ENCODE peak calls at places on chromosome 1, in seven cellular contexts. One of them, this sample, is unnamed.

GRCh38 chr1:100461222-100461621 is 76.7 kb upstream of the GPR88 start:
- DNase-seq in SK-N-SH: no peak
- DNase-seq in HCT116: no peak
- DNase-seq in K562: no peak
- DNase-seq in HepG2: no peak
- DNase-seq in GM12878: no peak
- DNase-seq in H1: no peak
- DNase-seq in this sample: no peak

GRCh38 chr1:35029756-35030155 is 2.0 kb downstream of the ZMYM6 start:
- DNase-seq in SK-N-SH: no peak
- DNase-seq in HCT116: no peak
- DNase-seq in K562: no peak
- DNase-seq in HepG2: no peak
- DNase-seq in GM12878: no peak
- DNase-seq in H1: no peak
- DNase-seq in this sample: no peak

GRCh38 chr1:7533006-7533405 is 238.1 kb upstream of the VAMP3 start:
- DNase-seq in SK-N-SH: no peak
- DNase-seq in HCT116: no peak
- DNase-seq in K562: no peak
- DNase-seq in HepG2: no peak
- DNase-seq in GM12878: no peak
- DNase-seq in H1: no peak
- DNase-seq in this sample: no peak

GRCh38 chr1:59669752-59670312 is 144.9 kb upstream of the HOOK1 start:
- DNase-seq in SK-N-SH: no peak
- DNase-seq in HCT116: no peak
- DNase-seq in K562: no peak
- DNase-seq in HepG2: peak; percentile 99
- DNase-seq in GM12878: no peak
- DNase-seq in H1: peak; percentile 63
- DNase-seq in this sample: no peak

GRCh38 chr1:216665891-216666290 is 57.3 kb downstream of the ESRRG start:
- DNase-seq in SK-N-SH: no peak
- DNase-seq in HCT116: no peak
- DNase-seq in K562: no peak
- DNase-seq in HepG2: no peak
- DNase-seq in GM12878: no peak
- DNase-seq in H1: no peak
- DNase-seq in this sample: no peak

GRCh38 chr1:117501275-117501674 is 104.6 kb upstream of the TENT5C start:
- DNase-seq in SK-N-SH: no peak
- DNase-seq in HCT116: no peak
- DNase-seq in K562: no peak
- DNase-seq in HepG2: no peak
- DNase-seq in GM12878: no peak
- DNase-seq in H1: no peak
- DNase-seq in this sample: no peak

GRCh38 chr1:153728305-153729066 is 636 bp downstream of the INTS3 start:
- DNase-seq in SK-N-SH: peak; percentile 55
- DNase-seq in HCT116: no peak
- DNase-seq in K562: peak; percentile 37
- DNase-seq in HepG2: peak; percentile 49
- DNase-seq in GM12878: no peak
- DNase-seq in H1: no peak
- DNase-seq in this sample: peak; percentile 55

GRCh38 chr1:221961532-221962292 is 219.8 kb upstream of the DUSP10 start:
- DNase-seq in SK-N-SH: no peak
- DNase-seq in HCT116: peak; percentile 44
- DNase-seq in K562: peak; percentile 70
- DNase-seq in HepG2: peak; percentile 74
- DNase-seq in GM12878: peak; percentile 55
- DNase-seq in H1: no peak
- DNase-seq in this sample: no peak

GRCh38 chr1:28309702-28310101 is 19.1 kb upstream of the MED18 start:
- DNase-seq in SK-N-SH: no peak
- DNase-seq in HCT116: no peak
- DNase-seq in K562: no peak
- DNase-seq in HepG2: no peak
- DNase-seq in GM12878: no peak
- DNase-seq in H1: no peak
- DNase-seq in this sample: no peak

GRCh38 chr1:50452700-50453099 is 29.5 kb upstream of the DMRTA2 start:
- DNase-seq in SK-N-SH: no peak
- DNase-seq in HCT116: no peak
- DNase-seq in K562: no peak
- DNase-seq in HepG2: no peak
- DNase-seq in GM12878: no peak
- DNase-seq in H1: no peak
- DNase-seq in this sample: no peak

GRCh38 chr1:193498088-193498605 is 311.7 kb upstream of the B3GALT2 start:
- DNase-seq in SK-N-SH: no peak
- DNase-seq in HCT116: no peak
- DNase-seq in K562: no peak
- DNase-seq in HepG2: no peak
- DNase-seq in GM12878: no peak
- DNase-seq in H1: no peak
- DNase-seq in this sample: no peak

GRCh38 chr1:98792123-98792522 is 130.6 kb downstream of the SNX7 start:
- DNase-seq in SK-N-SH: peak; percentile 24
- DNase-seq in HCT116: no peak
- DNase-seq in K562: no peak
- DNase-seq in HepG2: no peak
- DNase-seq in GM12878: no peak
- DNase-seq in H1: no peak
- DNase-seq in this sample: no peak

GRCh38 chr1:53376041-53376461 is 48.2 kb upstream of the LRP8 start:
- DNase-seq in SK-N-SH: peak; percentile 56
- DNase-seq in HCT116: no peak
- DNase-seq in K562: no peak
- DNase-seq in HepG2: no peak
- DNase-seq in GM12878: no peak
- DNase-seq in H1: no peak
- DNase-seq in this sample: no peak

GRCh38 chr1:107963601-107964396 is 1.2 kb downstream of the VAV3 start:
- DNase-seq in SK-N-SH: peak; percentile 23
- DNase-seq in HCT116: no peak
- DNase-seq in K562: no peak
- DNase-seq in HepG2: no peak
- DNase-seq in GM12878: peak; percentile 62
- DNase-seq in H1: no peak
- DNase-seq in this sample: peak; percentile 19

GRCh38 chr1:224267922-224268321 is 62.0 kb downstream of the NVL start:
- DNase-seq in SK-N-SH: no peak
- DNase-seq in HCT116: no peak
- DNase-seq in K562: no peak
- DNase-seq in HepG2: no peak
- DNase-seq in GM12878: no peak
- DNase-seq in H1: no peak
- DNase-seq in this sample: no peak

GRCh38 chr1:149965440-149965839 is 28.8 kb upstream of the MTMR11 start:
- DNase-seq in SK-N-SH: no peak
- DNase-seq in HCT116: no peak
- DNase-seq in K562: no peak
- DNase-seq in HepG2: no peak
- DNase-seq in GM12878: no peak
- DNase-seq in H1: no peak
- DNase-seq in this sample: no peak

GRCh38 chr1:84254703-84255238 is 46.7 kb upstream of the SAMD13 start:
- DNase-seq in SK-N-SH: no peak
- DNase-seq in HCT116: no peak
- DNase-seq in K562: no peak
- DNase-seq in HepG2: no peak
- DNase-seq in GM12878: no peak
- DNase-seq in H1: no peak
- DNase-seq in this sample: no peak

GRCh38 chr1:181062800-181063428 is 25.6 kb upstream of the IER5 start:
- DNase-seq in SK-N-SH: no peak
- DNase-seq in HCT116: no peak
- DNase-seq in K562: no peak
- DNase-seq in HepG2: no peak
- DNase-seq in GM12878: peak; percentile 87
- DNase-seq in H1: no peak
- DNase-seq in this sample: no peak

GRCh38 chr1:110605901-110606783 is at the start of gene KCNA2:
- DNase-seq in SK-N-SH: peak; percentile 88
- DNase-seq in HCT116: no peak
- DNase-seq in K562: no peak
- DNase-seq in HepG2: no peak
- DNase-seq in GM12878: no peak
- DNase-seq in H1: peak; percentile 50
- DNase-seq in this sample: no peak

GRCh38 chr1:117661027-117661426 is 55.2 kb downstream of the TENT5C start:
- DNase-seq in SK-N-SH: no peak
- DNase-seq in HCT116: no peak
- DNase-seq in K562: no peak
- DNase-seq in HepG2: no peak
- DNase-seq in GM12878: no peak
- DNase-seq in H1: no peak
- DNase-seq in this sample: no peak

GRCh38 chr1:22527555-22528296 is 35.6 kb upstream of the EPHA8 start:
- DNase-seq in SK-N-SH: peak; percentile 71
- DNase-seq in HCT116: no peak
- DNase-seq in K562: no peak
- DNase-seq in HepG2: no peak
- DNase-seq in GM12878: no peak
- DNase-seq in H1: no peak
- DNase-seq in this sample: peak; percentile 20

GRCh38 chr1:208433086-208433485 is 188.9 kb upstream of the PLXNA2 start:
- DNase-seq in SK-N-SH: no peak
- DNase-seq in HCT116: no peak
- DNase-seq in K562: no peak
- DNase-seq in HepG2: no peak
- DNase-seq in GM12878: no peak
- DNase-seq in H1: no peak
- DNase-seq in this sample: no peak
- TF ChIP-seq JUND in SK-N-SH: no peak
- TF ChIP-seq JUND in HCT116: no peak
- TF ChIP-seq JUND in K562: no peak
- TF ChIP-seq JUND in HepG2: no peak
- TF ChIP-seq JUND in GM12878: no peak
- TF ChIP-seq JUND in H1: no peak
- TF ChIP-seq JUND in this sample: no peak

DNA sequence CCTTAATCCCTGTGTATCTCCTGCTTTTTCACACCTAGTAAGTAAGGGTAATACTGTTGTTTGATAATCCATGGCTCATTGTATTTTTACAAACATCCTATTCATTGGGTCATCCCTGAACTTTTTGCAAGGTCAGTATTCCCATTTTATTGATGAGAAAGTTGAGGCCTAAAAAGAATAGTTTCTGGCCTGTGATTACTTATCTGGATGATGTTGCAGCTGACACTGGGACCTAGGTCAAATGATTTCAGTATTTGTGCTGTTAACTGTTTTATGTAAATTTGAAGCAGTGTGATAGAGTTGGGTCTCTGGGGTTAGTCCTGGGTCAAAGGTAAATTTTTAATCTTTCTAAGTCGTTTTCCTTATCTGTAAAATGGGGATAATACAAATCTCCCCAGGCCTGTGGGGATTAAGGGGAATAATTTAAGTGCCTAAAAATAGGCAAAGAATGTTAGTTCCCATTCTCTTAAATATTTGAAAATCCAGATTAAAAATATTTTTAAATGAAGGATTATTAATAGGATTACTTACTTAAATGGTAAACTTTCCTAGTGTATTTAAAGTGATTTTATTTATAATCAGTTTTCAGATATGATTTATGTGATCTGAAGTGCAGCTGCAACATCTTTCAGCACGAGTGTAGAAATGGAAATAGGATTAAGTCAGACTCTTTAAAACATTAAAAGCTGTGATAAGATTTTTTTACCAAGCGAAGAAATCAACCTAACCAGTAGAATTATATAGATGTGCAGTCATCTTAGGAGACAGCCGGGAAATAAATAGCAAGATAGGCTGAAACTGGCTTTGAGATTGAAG is 4.3 kb downstream of the PPP2R5A start:
- DNase-seq in SK-N-SH: no peak
- DNase-seq in HCT116: no peak
- DNase-seq in K562: no peak
- DNase-seq in HepG2: no peak
- DNase-seq in GM12878: no peak
- DNase-seq in H1: no peak
- DNase-seq in this sample: no peak
- TF ChIP-seq JUND in SK-N-SH: no peak
- TF ChIP-seq JUND in HCT116: no peak
- TF ChIP-seq JUND in K562: peak; percentile 27
- TF ChIP-seq JUND in HepG2: no peak
- TF ChIP-seq JUND in GM12878: no peak
- TF ChIP-seq JUND in H1: no peak
- TF ChIP-seq JUND in this sample: no peak

DNA sequence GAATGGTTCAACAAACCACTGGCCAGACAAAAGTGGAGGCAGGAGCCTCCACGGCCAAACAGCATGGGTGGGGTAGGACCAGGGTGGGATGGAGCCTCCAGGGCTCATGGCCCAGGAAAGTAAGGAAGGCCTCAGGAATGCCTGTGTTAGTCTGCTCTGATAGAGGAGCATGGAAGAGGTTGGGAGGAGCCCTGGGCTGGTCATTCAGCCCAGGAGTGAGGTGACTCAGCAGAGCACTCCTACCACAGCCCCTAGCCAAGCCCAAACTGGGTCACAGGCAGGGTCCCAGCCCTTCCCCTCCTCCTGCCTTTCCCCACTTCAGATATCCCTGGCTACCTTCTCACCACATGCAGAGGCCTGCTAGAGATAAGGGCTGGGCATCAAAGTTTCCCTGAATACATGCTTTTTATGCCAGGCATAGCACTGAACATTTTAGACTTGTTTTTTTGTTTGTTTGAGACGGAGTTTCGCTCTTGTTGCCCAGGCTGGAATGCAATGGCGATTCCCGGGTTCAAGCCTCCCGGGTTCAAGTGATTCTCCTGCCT is 3.1 kb upstream of the SHISA4 start:
- DNase-seq in SK-N-SH: no peak
- DNase-seq in HCT116: peak; percentile 26
- DNase-seq in K562: peak; percentile 84
- DNase-seq in HepG2: no peak
- DNase-seq in GM12878: no peak
- DNase-seq in H1: no peak
- DNase-seq in this sample: no peak
- TF ChIP-seq JUND in SK-N-SH: no peak
- TF ChIP-seq JUND in HCT116: no peak
- TF ChIP-seq JUND in K562: peak; percentile 70
- TF ChIP-seq JUND in HepG2: no peak
- TF ChIP-seq JUND in GM12878: no peak
- TF ChIP-seq JUND in H1: no peak
- TF ChIP-seq JUND in this sample: no peak

DNA sequence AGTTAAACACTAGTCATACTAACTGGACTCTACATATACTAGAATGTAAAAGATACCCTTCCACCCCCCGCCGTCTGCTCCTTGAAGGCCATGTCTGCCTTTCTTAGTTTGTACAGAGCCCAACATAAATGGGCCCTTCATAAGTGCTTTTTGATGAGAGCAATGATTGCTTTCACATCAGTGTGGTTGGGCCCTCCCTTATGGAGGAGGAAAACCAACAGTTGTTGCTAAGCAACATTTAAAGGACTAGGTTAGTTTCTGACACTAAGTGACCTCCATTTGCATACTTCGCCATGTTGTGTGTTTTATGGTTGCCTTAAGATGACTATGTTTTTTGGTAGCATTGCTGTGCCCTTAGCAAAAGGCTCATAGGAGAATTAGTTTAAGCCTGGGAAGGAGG is 182.0 kb upstream of the SGIP1 start:
- DNase-seq in SK-N-SH: no peak
- DNase-seq in HCT116: no peak
- DNase-seq in K562: no peak
- DNase-seq in HepG2: no peak
- DNase-seq in GM12878: no peak
- DNase-seq in H1: no peak
- DNase-seq in this sample: no peak
- TF ChIP-seq JUND in SK-N-SH: no peak
- TF ChIP-seq JUND in HCT116: no peak
- TF ChIP-seq JUND in K562: no peak
- TF ChIP-seq JUND in HepG2: no peak
- TF ChIP-seq JUND in GM12878: no peak
- TF ChIP-seq JUND in H1: no peak
- TF ChIP-seq JUND in this sample: no peak